ENCODE peak calls at places on chromosomes 11 and 22, in ten cellular contexts. A, G, Q, N, D, S, M, T, I and Y are unnamed samples.

GRCh38 chr11:65780770-65781151 is at the start of gene AP5B1:
- DNase-seq in M (no peak), I (peak), Q (peak), N (no peak), A (peak), D (no peak), G (peak), S (peak), T (peak), Y (peak)

GRCh38 chr11:69022268-69022667 is 9.2 kb upstream of the MRGPRF start:
- DNase-seq in A (no peak), N (no peak), I (no peak), S (no peak), D (no peak), M (peak), T (no peak), Q (no peak), G (no peak), Y (no peak)

GRCh38 chr11:102666331-102666957 is 39.1 kb downstream of the MMP27 start:
- DNase-seq in D (no peak), T (no peak), I (no peak), S (peak), Q (peak), N (no peak), M (no peak), A (no peak), G (peak), Y (peak)

GRCh38 chr11:123060265-123061000 is 1.5 kb downstream of the HSPA8 start:
- DNase-seq in T (no peak), G (peak), S (no peak), M (no peak), N (no peak), D (no peak), I (no peak), A (no peak), Q (no peak), Y (peak)

GRCh38 chr22:17281026-17281809 is 62.0 kb upstream of the ADA2 start:
- DNase-seq in A (no peak), T (no peak), M (no peak), N (no peak), S (no peak), D (no peak), G (no peak), I (peak), Q (no peak), Y (no peak)

GRCh38 chr11:47987781-47988180 is 7.4 kb downstream of the PTPRJ start:
- DNase-seq in T (no peak), D (no peak), I (no peak), Q (no peak), S (no peak), G (no peak), A (no peak), M (no peak), N (peak), Y (peak)

GRCh38 chr11:13289081-13289480 is 11.5 kb downstream of the BMAL1 start:
- DNase-seq in N (no peak), Q (peak), M (no peak), G (no peak), T (no peak), S (no peak), D (no peak), I (no peak), A (no peak), Y (no peak)

GRCh38 chr11:33844236-33844635 is 47.6 kb downstream of the LMO2 start:
- DNase-seq in T (no peak), N (no peak), A (no peak), M (no peak), S (no peak), I (no peak), Q (no peak), G (no peak), D (no peak), Y (no peak)

GRCh38 chr11:44564653-44565007 is 833 bp upstream of the CD82 start:
- DNase-seq in D (peak), T (no peak), G (peak), I (peak), A (no peak), Q (no peak), M (no peak), N (no peak), S (peak), Y (peak)

GRCh38 chr11:64170419-64170818 is 4.5 kb upstream of the MACROD1 start:
- DNase-seq in T (no peak), I (no peak), N (no peak), G (no peak), Q (no peak), S (no peak), M (no peak), A (no peak), D (no peak), Y (no peak)

GRCh38 chr22:31089101-31090100 is 8.3 kb downstream of the SMTN start:
- DNase-seq in A (peak), N (no peak), Q (peak), I (peak), M (peak), T (no peak), D (no peak), G (peak), S (no peak), Y (no peak)

GRCh38 chr11:2298131-2298794 is 3.5 kb downstream of the C11orf21 start:
- DNase-seq in I (peak), Q (no peak), T (no peak), A (no peak), D (no peak), N (no peak), S (no peak), M (no peak), G (no peak), Y (no peak)

GRCh38 chr11:96162816-96163499 is 180.0 kb downstream of the MAML2 start:
- DNase-seq in D (peak), A (no peak), I (no peak), N (no peak), G (no peak), T (no peak), Q (no peak), S (no peak), M (peak), Y (no peak)

GRCh38 chr22:23553922-23554870 is 25.9 kb downstream of the IGLL1 start:
- DNase-seq in A (no peak), Q (no peak), G (no peak), D (no peak), N (no peak), I (peak), M (no peak), T (no peak), S (no peak), Y (no peak)

GRCh38 chr22:30305519-30305905 is 16.2 kb upstream of the CASTOR1 start:
- DNase-seq in D (no peak), Q (no peak), M (peak), G (no peak), S (no peak), T (peak), N (no peak), I (peak), A (no peak), Y (peak)

GRCh38 chr22:21594865-21595452 is 27.4 kb downstream of the UBE2L3 start:
- DNase-seq in G (no peak), I (no peak), N (no peak), A (no peak), D (no peak), M (no peak), T (no peak), S (no peak), Q (no peak), Y (no peak)

GRCh38 chr22:41948142-41948541 is 1.2 kb upstream of the CENPM start:
- DNase-seq in A (no peak), S (no peak), G (no peak), D (no peak), Q (no peak), M (no peak), N (no peak), I (no peak), T (no peak), Y (no peak)

GRCh38 chr22:45101828-45102227 is 61.9 kb upstream of the NUP50 start:
- DNase-seq in Q (peak), D (no peak), G (peak), A (peak), S (peak), T (no peak), I (peak), M (peak), N (no peak), Y (peak)

GRCh38 chr22:30868663-30869385 is 99.8 kb downstream of the MORC2 start:
- DNase-seq in I (no peak), G (peak), T (no peak), D (peak), Q (no peak), A (no peak), S (no peak), M (no peak), N (no peak), Y (no peak)

GRCh38 chr11:1219446-1219835 is 3.4 kb upstream of the MUC5B start:
- DNase-seq in Q (no peak), A (no peak), D (no peak), S (no peak), G (no peak), N (no peak), T (no peak), I (peak), M (no peak), Y (no peak)

GRCh38 chr22:41913040-41913719 is 1.7 kb downstream of the SHISA8 start:
- DNase-seq in G (no peak), S (no peak), I (no peak), T (no peak), Q (no peak), N (no peak), M (no peak), A (no peak), D (no peak), Y (no peak)

GRCh38 chr11:117618956-117619355 is 178.1 kb downstream of the DSCAML1 start:
- DNase-seq in A (no peak), Q (peak), I (no peak), D (no peak), S (no peak), T (no peak), M (no peak), G (no peak), N (no peak), Y (peak)

GRCh38 chr11:69943066-69943465 is 123.8 kb upstream of the FGF3 start:
- DNase-seq in D (no peak), Q (no peak), N (no peak), G (no peak), T (no peak), I (peak), A (no peak), M (no peak), S (no peak), Y (peak)